ENCODE peak calls at places on chromosomes 7 and 10, in seven cellular contexts. One of them, this sample, is unnamed.

GRCh38 chr7:130838738-130839137 is 104.7 kb upstream of the KLF14 start:
- DNase-seq in osteocyte: no peak
- DNase-seq in EL: peak
- DNase-seq in astrocyte of the spinal cord: peak
- DNase-seq in NCI-H2081: no peak
- DNase-seq in GM12865: peak
- DNase-seq in posterior cingulate gyrus: no peak
- DNase-seq in this sample: no peak

GRCh38 chr10:117541405-117541908 is 1.1 kb upstream of the EMX2 start:
- DNase-seq in NCI-H2081: no peak
- DNase-seq in GM12865: no peak
- DNase-seq in posterior cingulate gyrus: no peak
- DNase-seq in EL: no peak
- DNase-seq in astrocyte of the spinal cord: no peak
- DNase-seq in osteocyte: no peak
- DNase-seq in this sample: peak

GRCh38 chr10:34058922-34059614 is 724.6 kb upstream of the NRP1 start:
- DNase-seq in EL: no peak
- DNase-seq in osteocyte: no peak
- DNase-seq in astrocyte of the spinal cord: no peak
- DNase-seq in posterior cingulate gyrus: no peak
- DNase-seq in GM12865: no peak
- DNase-seq in NCI-H2081: no peak
- DNase-seq in this sample: no peak

GRCh38 chr10:72466018-72466417 is 111.3 kb upstream of the DNAJB12 start:
- DNase-seq in GM12865: no peak
- DNase-seq in astrocyte of the spinal cord: no peak
- DNase-seq in osteocyte: no peak
- DNase-seq in NCI-H2081: no peak
- DNase-seq in EL: no peak
- DNase-seq in posterior cingulate gyrus: no peak
- DNase-seq in this sample: no peak

GRCh38 chr7:88301924-88302323 is 4.8 kb downstream of the STEAP4 start:
- DNase-seq in osteocyte: no peak
- DNase-seq in EL: no peak
- DNase-seq in posterior cingulate gyrus: no peak
- DNase-seq in NCI-H2081: no peak
- DNase-seq in GM12865: no peak
- DNase-seq in astrocyte of the spinal cord: no peak
- DNase-seq in this sample: no peak

GRCh38 chr10:486668-487067 is 202.8 kb downstream of the DIP2C start:
- DNase-seq in posterior cingulate gyrus: no peak
- DNase-seq in NCI-H2081: peak
- DNase-seq in astrocyte of the spinal cord: no peak
- DNase-seq in EL: no peak
- DNase-seq in GM12865: no peak
- DNase-seq in osteocyte: peak
- DNase-seq in this sample: peak

GRCh38 chr7:46385662-46386309 is 464.7 kb upstream of the IGFBP3 start:
- DNase-seq in astrocyte of the spinal cord: peak
- DNase-seq in posterior cingulate gyrus: no peak
- DNase-seq in NCI-H2081: no peak
- DNase-seq in osteocyte: no peak
- DNase-seq in EL: peak
- DNase-seq in GM12865: no peak
- DNase-seq in this sample: no peak

GRCh38 chr7:130069179-130069977 is 956 bp upstream of the KLHDC10 start:
- DNase-seq in GM12865: no peak
- DNase-seq in osteocyte: no peak
- DNase-seq in EL: no peak
- DNase-seq in posterior cingulate gyrus: no peak
- DNase-seq in astrocyte of the spinal cord: no peak
- DNase-seq in NCI-H2081: no peak
- DNase-seq in this sample: no peak

GRCh38 chr10:10533417-10533816 is 484.3 kb upstream of the CELF2 start:
- DNase-seq in EL: peak
- DNase-seq in NCI-H2081: no peak
- DNase-seq in GM12865: no peak
- DNase-seq in posterior cingulate gyrus: no peak
- DNase-seq in astrocyte of the spinal cord: no peak
- DNase-seq in osteocyte: no peak
- DNase-seq in this sample: no peak

GRCh38 chr10:31758495-31758894 is 170.1 kb downstream of the ARHGAP12 start:
- DNase-seq in astrocyte of the spinal cord: no peak
- DNase-seq in posterior cingulate gyrus: no peak
- DNase-seq in GM12865: no peak
- DNase-seq in NCI-H2081: no peak
- DNase-seq in osteocyte: no peak
- DNase-seq in EL: peak
- DNase-seq in this sample: no peak

GRCh38 chr7:29955799-29956476 is 33.7 kb downstream of the SCRN1 start:
- DNase-seq in osteocyte: no peak
- DNase-seq in EL: no peak
- DNase-seq in GM12865: peak
- DNase-seq in astrocyte of the spinal cord: no peak
- DNase-seq in NCI-H2081: no peak
- DNase-seq in posterior cingulate gyrus: no peak
- DNase-seq in this sample: no peak

GRCh38 chr7:42573904-42574692 is 337.1 kb upstream of the GLI3 start:
- DNase-seq in posterior cingulate gyrus: no peak
- DNase-seq in osteocyte: no peak
- DNase-seq in EL: no peak
- DNase-seq in NCI-H2081: no peak
- DNase-seq in astrocyte of the spinal cord: no peak
- DNase-seq in GM12865: no peak
- DNase-seq in this sample: no peak

GRCh38 chr7:77309714-77310220 is 106.4 kb downstream of the GSAP start:
- DNase-seq in osteocyte: no peak
- DNase-seq in NCI-H2081: no peak
- DNase-seq in GM12865: no peak
- DNase-seq in astrocyte of the spinal cord: no peak
- DNase-seq in EL: no peak
- DNase-seq in posterior cingulate gyrus: no peak
- DNase-seq in this sample: no peak

GRCh38 chr7:10740805-10741204 is 232.9 kb upstream of the PHF14 start:
- DNase-seq in NCI-H2081: no peak
- DNase-seq in GM12865: peak
- DNase-seq in posterior cingulate gyrus: no peak
- DNase-seq in osteocyte: no peak
- DNase-seq in EL: no peak
- DNase-seq in astrocyte of the spinal cord: no peak
- DNase-seq in this sample: no peak

GRCh38 chr7:142854505-142855400 is at the start of gene EPHB6:
- DNase-seq in EL: peak
- DNase-seq in NCI-H2081: peak
- DNase-seq in GM12865: peak
- DNase-seq in posterior cingulate gyrus: no peak
- DNase-seq in astrocyte of the spinal cord: peak
- DNase-seq in osteocyte: peak
- DNase-seq in this sample: peak

GRCh38 chr7:85423209-85423895 is 236.5 kb upstream of the SEMA3D start:
- DNase-seq in astrocyte of the spinal cord: no peak
- DNase-seq in EL: no peak
- DNase-seq in posterior cingulate gyrus: no peak
- DNase-seq in NCI-H2081: no peak
- DNase-seq in osteocyte: peak
- DNase-seq in GM12865: no peak
- DNase-seq in this sample: no peak

GRCh38 chr7:139827042-139827441 is 2.0 kb upstream of the TBXAS1 start:
- DNase-seq in GM12865: peak
- DNase-seq in posterior cingulate gyrus: no peak
- DNase-seq in EL: no peak
- DNase-seq in astrocyte of the spinal cord: no peak
- DNase-seq in NCI-H2081: no peak
- DNase-seq in osteocyte: no peak
- DNase-seq in this sample: no peak

GRCh38 chr7:19899517-19899916 is 126.1 kb upstream of the TMEM196 start:
- DNase-seq in NCI-H2081: peak
- DNase-seq in GM12865: no peak
- DNase-seq in astrocyte of the spinal cord: peak
- DNase-seq in posterior cingulate gyrus: no peak
- DNase-seq in EL: peak
- DNase-seq in osteocyte: no peak
- DNase-seq in this sample: no peak

GRCh38 chr7:22140597-22140996 is 194.9 kb upstream of the CDCA7L start:
- DNase-seq in astrocyte of the spinal cord: no peak
- DNase-seq in osteocyte: no peak
- DNase-seq in posterior cingulate gyrus: no peak
- DNase-seq in NCI-H2081: no peak
- DNase-seq in GM12865: no peak
- DNase-seq in EL: peak
- DNase-seq in this sample: no peak

GRCh38 chr7:103794424-103794823 is 195.0 kb downstream of the RELN start:
- DNase-seq in GM12865: no peak
- DNase-seq in NCI-H2081: no peak
- DNase-seq in EL: no peak
- DNase-seq in osteocyte: no peak
- DNase-seq in astrocyte of the spinal cord: no peak
- DNase-seq in posterior cingulate gyrus: no peak
- DNase-seq in this sample: no peak

GRCh38 chr10:102413806-102414561 is 4.6 kb downstream of the PSD start:
- DNase-seq in astrocyte of the spinal cord: no peak
- DNase-seq in posterior cingulate gyrus: no peak
- DNase-seq in EL: no peak
- DNase-seq in osteocyte: no peak
- DNase-seq in NCI-H2081: no peak
- DNase-seq in GM12865: no peak
- DNase-seq in this sample: no peak

GRCh38 chr7:128454808-128455555 is 696 bp upstream of the HILPDA start:
- DNase-seq in posterior cingulate gyrus: no peak
- DNase-seq in astrocyte of the spinal cord: no peak
- DNase-seq in GM12865: peak
- DNase-seq in osteocyte: no peak
- DNase-seq in NCI-H2081: no peak
- DNase-seq in EL: peak
- DNase-seq in this sample: no peak

GRCh38 chr10:108443636-108444035 is 1279.1 kb upstream of the SORCS1 start:
- DNase-seq in posterior cingulate gyrus: no peak
- DNase-seq in osteocyte: no peak
- DNase-seq in EL: no peak
- DNase-seq in NCI-H2081: no peak
- DNase-seq in GM12865: no peak
- DNase-seq in astrocyte of the spinal cord: no peak
- DNase-seq in this sample: no peak

GRCh38 chr10:34933676-34934075 is 118.6 kb upstream of the PARD3 start:
- DNase-seq in osteocyte: no peak
- DNase-seq in EL: peak
- DNase-seq in NCI-H2081: no peak
- DNase-seq in posterior cingulate gyrus: no peak
- DNase-seq in astrocyte of the spinal cord: peak
- DNase-seq in GM12865: no peak
- DNase-seq in this sample: no peak

GRCh38 chr10:103715430-103715829 is 139.9 kb downstream of the SH3PXD2A start:
- DNase-seq in NCI-H2081: no peak
- DNase-seq in osteocyte: no peak
- DNase-seq in posterior cingulate gyrus: no peak
- DNase-seq in GM12865: no peak
- DNase-seq in astrocyte of the spinal cord: peak
- DNase-seq in EL: peak
- DNase-seq in this sample: no peak

GRCh38 chr7:80054356-80054755 is 80.3 kb upstream of the GNAI1 start:
- DNase-seq in NCI-H2081: no peak
- DNase-seq in posterior cingulate gyrus: no peak
- DNase-seq in astrocyte of the spinal cord: no peak
- DNase-seq in osteocyte: no peak
- DNase-seq in EL: peak
- DNase-seq in GM12865: no peak
- DNase-seq in this sample: no peak

GRCh38 chr7:2478387-2478760 is 2.2 kb upstream of the GRIFIN start:
- DNase-seq in posterior cingulate gyrus: no peak
- DNase-seq in astrocyte of the spinal cord: peak
- DNase-seq in osteocyte: no peak
- DNase-seq in GM12865: no peak
- DNase-seq in NCI-H2081: no peak
- DNase-seq in EL: no peak
- DNase-seq in this sample: no peak

GRCh38 chr10:5606864-5607263 is 59.5 kb downstream of the ASB13 start:
- DNase-seq in osteocyte: no peak
- DNase-seq in posterior cingulate gyrus: no peak
- DNase-seq in EL: no peak
- DNase-seq in GM12865: no peak
- DNase-seq in astrocyte of the spinal cord: no peak
- DNase-seq in NCI-H2081: no peak
- DNase-seq in this sample: no peak

GRCh38 chr7:48025630-48026029 is 3.3 kb downstream of the SUN3 start:
- DNase-seq in NCI-H2081: no peak
- DNase-seq in osteocyte: no peak
- DNase-seq in EL: no peak
- DNase-seq in GM12865: no peak
- DNase-seq in posterior cingulate gyrus: no peak
- DNase-seq in astrocyte of the spinal cord: no peak
- DNase-seq in this sample: no peak

GRCh38 chr7:73376671-73377412 is 48.9 kb downstream of the FKBP6 start:
- DNase-seq in EL: no peak
- DNase-seq in posterior cingulate gyrus: no peak
- DNase-seq in osteocyte: no peak
- DNase-seq in GM12865: no peak
- DNase-seq in NCI-H2081: no peak
- DNase-seq in astrocyte of the spinal cord: no peak
- DNase-seq in this sample: no peak

This sample was measured in COR-L47.